ENCODE peak calls at places on chromosomes 2 and 18, in four cellular contexts. One of them, this sample, is unnamed.

GRCh38 chr2:197369228-197369945 is 58.8 kb upstream of the ANKRD44 start:
- DNase-seq in RWPE2: no peak
- DNase-seq in neural progenitor cell: no peak
- DNase-seq in iPS DF 19.7: no peak
- DNase-seq in this sample: no peak

GRCh38 chr2:128437181-128437520 is 118.5 kb upstream of the HS6ST1 start:
- DNase-seq in RWPE2: no peak
- DNase-seq in neural progenitor cell: no peak
- DNase-seq in iPS DF 19.7: no peak
- DNase-seq in this sample: no peak

GRCh38 chr2:240296611-240297552 is 138.6 kb upstream of the GPC1 start:
- DNase-seq in RWPE2: no peak
- DNase-seq in neural progenitor cell: no peak
- DNase-seq in iPS DF 19.7: no peak
- DNase-seq in this sample: no peak

GRCh38 chr18:7746106-7746505 is 179.0 kb downstream of the PTPRM start:
- DNase-seq in RWPE2: no peak
- DNase-seq in neural progenitor cell: no peak
- DNase-seq in iPS DF 19.7: no peak
- DNase-seq in this sample: no peak

GRCh38 chr2:45946023-45946422 is 294.5 kb downstream of the PRKCE start:
- DNase-seq in RWPE2: peak
- DNase-seq in neural progenitor cell: no peak
- DNase-seq in iPS DF 19.7: no peak
- DNase-seq in this sample: no peak

GRCh38 chr2:209525834-209526281 is 102.0 kb downstream of the MAP2 start:
- DNase-seq in RWPE2: no peak
- DNase-seq in neural progenitor cell: no peak
- DNase-seq in iPS DF 19.7: no peak
- DNase-seq in this sample: no peak

GRCh38 chr18:67731853-67732252 is 215.3 kb upstream of the DSEL start:
- DNase-seq in RWPE2: no peak
- DNase-seq in neural progenitor cell: no peak
- DNase-seq in iPS DF 19.7: no peak
- DNase-seq in this sample: no peak

GRCh38 chr2:39437522-39438296 is 624 bp upstream of the MAP4K3 start:
- DNase-seq in RWPE2: no peak
- DNase-seq in neural progenitor cell: peak
- DNase-seq in iPS DF 19.7: no peak
- DNase-seq in this sample: no peak

GRCh38 chr2:132757676-132758075 is 87.7 kb upstream of the LYPD1 start:
- DNase-seq in RWPE2: no peak
- DNase-seq in neural progenitor cell: no peak
- DNase-seq in iPS DF 19.7: no peak
- DNase-seq in this sample: no peak

GRCh38 chr2:128637481-128638155 is 318.9 kb upstream of the HS6ST1 start:
- DNase-seq in RWPE2: no peak
- DNase-seq in neural progenitor cell: no peak
- DNase-seq in iPS DF 19.7: no peak
- DNase-seq in this sample: no peak

GRCh38 chr2:205734436-205734835 is 52.1 kb downstream of the NRP2 start:
- DNase-seq in RWPE2: no peak
- DNase-seq in neural progenitor cell: peak
- DNase-seq in iPS DF 19.7: no peak
- DNase-seq in this sample: no peak

GRCh38 chr2:131009713-131010475 is 83.4 kb downstream of the FAM168B start:
- DNase-seq in RWPE2: no peak
- DNase-seq in neural progenitor cell: no peak
- DNase-seq in iPS DF 19.7: no peak
- DNase-seq in this sample: no peak

GRCh38 chr2:36376319-36376765 is 20.8 kb downstream of the CRIM1 start:
- DNase-seq in RWPE2: no peak
- DNase-seq in neural progenitor cell: no peak
- DNase-seq in iPS DF 19.7: no peak
- DNase-seq in this sample: no peak

GRCh38 chr2:171225302-171225980 is 64.7 kb upstream of the TLK1 start:
- DNase-seq in RWPE2: no peak
- DNase-seq in neural progenitor cell: no peak
- DNase-seq in iPS DF 19.7: no peak
- DNase-seq in this sample: no peak

GRCh38 chr2:29017716-29018275 is 36.7 kb downstream of the TOGARAM2 start:
- DNase-seq in RWPE2: no peak
- DNase-seq in neural progenitor cell: no peak
- DNase-seq in iPS DF 19.7: no peak
- DNase-seq in this sample: no peak

GRCh38 chr18:46213295-46213694 is 109.1 kb downstream of the HAUS1 start:
- DNase-seq in RWPE2: no peak
- DNase-seq in neural progenitor cell: no peak
- DNase-seq in iPS DF 19.7: no peak
- DNase-seq in this sample: no peak

GRCh38 chr2:26355038-26355995 is 8.7 kb upstream of the ADGRF3 start:
- DNase-seq in RWPE2: no peak
- DNase-seq in neural progenitor cell: no peak
- DNase-seq in iPS DF 19.7: peak
- DNase-seq in this sample: no peak

GRCh38 chr2:125516496-125517109 is 1139.4 kb upstream of the GYPC start:
- DNase-seq in RWPE2: no peak
- DNase-seq in neural progenitor cell: peak
- DNase-seq in iPS DF 19.7: no peak
- DNase-seq in this sample: no peak

GRCh38 chr18:22556271-22556990 is 138.7 kb upstream of the CTAGE1 start:
- DNase-seq in RWPE2: no peak
- DNase-seq in neural progenitor cell: no peak
- DNase-seq in iPS DF 19.7: no peak
- DNase-seq in this sample: no peak

GRCh38 chr2:65031341-65032015 is 24.7 kb upstream of the CEP68 start:
- DNase-seq in RWPE2: no peak
- DNase-seq in neural progenitor cell: peak
- DNase-seq in iPS DF 19.7: no peak
- DNase-seq in this sample: no peak

GRCh38 chr2:120538691-120539420 is 192.9 kb downstream of the INHBB start:
- DNase-seq in RWPE2: no peak
- DNase-seq in neural progenitor cell: no peak
- DNase-seq in iPS DF 19.7: no peak
- DNase-seq in this sample: no peak

GRCh38 chr2:205058409-205058808 is 513.1 kb downstream of the PARD3B start:
- DNase-seq in RWPE2: no peak
- DNase-seq in neural progenitor cell: no peak
- DNase-seq in iPS DF 19.7: no peak
- DNase-seq in this sample: no peak

GRCh38 chr2:23128684-23129292 is 256.2 kb upstream of the KLHL29 start:
- DNase-seq in RWPE2: no peak
- DNase-seq in neural progenitor cell: no peak
- DNase-seq in iPS DF 19.7: no peak
- DNase-seq in this sample: no peak

GRCh38 chr2:98205901-98206300 is 118.9 kb downstream of the VWA3B start:
- DNase-seq in RWPE2: no peak
- DNase-seq in neural progenitor cell: no peak
- DNase-seq in iPS DF 19.7: no peak
- DNase-seq in this sample: no peak

GRCh38 chr18:3761266-3761665 is 311.3 kb downstream of the TGIF1 start:
- DNase-seq in RWPE2: no peak
- DNase-seq in neural progenitor cell: no peak
- DNase-seq in iPS DF 19.7: no peak
- DNase-seq in this sample: no peak

GRCh38 chr18:74652392-74652988 is 54.8 kb downstream of the ZNF407 start:
- DNase-seq in RWPE2: no peak
- DNase-seq in neural progenitor cell: peak
- DNase-seq in iPS DF 19.7: no peak
- DNase-seq in this sample: no peak

GRCh38 chr2:46784278-46784677 is 131.3 kb downstream of the MCFD2 start:
- DNase-seq in RWPE2: no peak
- DNase-seq in neural progenitor cell: no peak
- DNase-seq in iPS DF 19.7: no peak
- DNase-seq in this sample: no peak

GRCh38 chr2:192500550-192501200 is 305.9 kb upstream of the TMEFF2 start:
- DNase-seq in RWPE2: peak
- DNase-seq in neural progenitor cell: no peak
- DNase-seq in iPS DF 19.7: no peak
- DNase-seq in this sample: no peak